ENCODE peak calls at places on chromosomes 13 and 19, in seven cellular contexts. D, J, S, U, R, Q and L are unnamed samples.

GRCh38 chr13:48849515-48849914 is 126.2 kb upstream of the FNDC3A start:
- DNase-seq in D (no peak), J (no peak), S (no peak), U (no peak), R (no peak), Q (no peak), L (no peak)

GRCh38 chr13:52851153-52851962 is 2.9 kb upstream of the PCDH8 start:
- DNase-seq in D (peak), J (no peak), S (no peak), U (no peak), R (peak), Q (peak), L (no peak)

GRCh38 chr13:95256086-95256485 is 45.2 kb downstream of the ABCC4 start:
- DNase-seq in D (no peak), J (peak), S (no peak), U (no peak), R (no peak), Q (no peak), L (peak)

GRCh38 chr19:39397360-39398296 is 6.5 kb downstream of the MED29 start:
- DNase-seq in D (peak), J (peak), S (peak), U (peak), R (peak), Q (peak), L (peak)

GRCh38 chr13:74056829-74057564 is 77.2 kb downstream of the KLF12 start:
- DNase-seq in D (peak), J (no peak), S (no peak), U (no peak), R (no peak), Q (no peak), L (no peak)

GRCh38 chr13:110314516-110315245 is 7.6 kb downstream of the COL4A2 start:
- DNase-seq in D (peak), J (no peak), S (no peak), U (no peak), R (no peak), Q (no peak), L (no peak)

GRCh38 chr19:18293642-18294466 is 12.4 kb upstream of the JUND start:
- DNase-seq in D (no peak), J (no peak), S (no peak), U (peak), R (no peak), Q (no peak), L (no peak)

GRCh38 chr13:80529734-80530133 is 188.8 kb upstream of the SPRY2 start:
- DNase-seq in D (no peak), J (no peak), S (no peak), U (no peak), R (no peak), Q (no peak), L (no peak)

GRCh38 chr19:42282036-42282762 is 13.1 kb downstream of the CIC start:
- DNase-seq in D (no peak), J (peak), S (no peak), U (no peak), R (peak), Q (peak), L (no peak)

GRCh38 chr19:45716314-45717130 is 14.2 kb downstream of the FBXO46 start:
- DNase-seq in D (no peak), J (no peak), S (peak), U (peak), R (peak), Q (peak), L (no peak)

GRCh38 chr19:45717983-45718650 is 12.6 kb downstream of the FBXO46 start:
- DNase-seq in D (no peak), J (no peak), S (no peak), U (no peak), R (no peak), Q (peak), L (no peak)

GRCh38 chr19:45715139-45715538 is 15.6 kb downstream of the FBXO46 start:
- DNase-seq in D (no peak), J (no peak), S (no peak), U (no peak), R (no peak), Q (no peak), L (no peak)

GRCh38 chr19:45713141-45713540 is 17.6 kb downstream of the FBXO46 start:
- DNase-seq in D (no peak), J (no peak), S (no peak), U (no peak), R (no peak), Q (no peak), L (no peak)

GRCh38 chr19:45717131-45717982 is 13.3 kb downstream of the FBXO46 start:
- DNase-seq in D (peak), J (peak), S (peak), U (peak), R (peak), Q (peak), L (peak)
- TF ChIP-seq POLR2A in D (no peak), J (peak), S (peak), U (peak), R (peak), Q (peak), L (peak)

GRCh38 chr19:33047422-33047821 is 17.3 kb downstream of the RHPN2 start:
- DNase-seq in D (no peak), J (no peak), S (no peak), U (peak), R (no peak), Q (peak), L (no peak)
- TF ChIP-seq POLR2A in D (no peak), J (no peak), S (no peak), U (no peak), R (no peak), Q (peak), L (no peak)

GRCh38 chr13:33285420-33286124 is at the start of gene STARD13:
- DNase-seq in D (peak), J (peak), S (peak), U (peak), R (peak), Q (peak), L (peak)
- TF ChIP-seq POLR2A in D (no peak), J (peak), S (peak), U (no peak), R (peak), Q (peak), L (peak)

GRCh38 chr19:16100524-16100923 is 11.2 kb upstream of the RAB8A start:
- DNase-seq in D (no peak), J (no peak), S (no peak), U (no peak), R (no peak), Q (no peak), L (no peak)
- TF ChIP-seq POLR2A in D (no peak), J (peak), S (no peak), U (no peak), R (no peak), Q (no peak), L (no peak)

GRCh38 chr19:2054763-2055162 is 3.7 kb upstream of the MKNK2 start:
- DNase-seq in D (no peak), J (no peak), S (no peak), U (no peak), R (no peak), Q (peak), L (no peak)

GRCh38 chr19:2057484-2058469 is 6.7 kb upstream of the MKNK2 start:
- DNase-seq in D (no peak), J (no peak), S (no peak), U (no peak), R (no peak), Q (peak), L (no peak)

GRCh38 chr19:2056810-2057192 is 5.8 kb upstream of the MKNK2 start:
- DNase-seq in D (no peak), J (no peak), S (peak), U (no peak), R (no peak), Q (peak), L (no peak)

GRCh38 chr19:2053601-2054389 is 2.8 kb upstream of the MKNK2 start:
- DNase-seq in D (peak), J (peak), S (peak), U (no peak), R (no peak), Q (peak), L (no peak)

GRCh38 chr19:2055871-2056809 is 5.1 kb upstream of the MKNK2 start:
- DNase-seq in D (peak), J (peak), S (peak), U (no peak), R (peak), Q (peak), L (no peak)
- TF ChIP-seq POLR2A in D (no peak), J (no peak), S (peak), U (peak), R (peak), Q (peak), L (peak)

DNA sequence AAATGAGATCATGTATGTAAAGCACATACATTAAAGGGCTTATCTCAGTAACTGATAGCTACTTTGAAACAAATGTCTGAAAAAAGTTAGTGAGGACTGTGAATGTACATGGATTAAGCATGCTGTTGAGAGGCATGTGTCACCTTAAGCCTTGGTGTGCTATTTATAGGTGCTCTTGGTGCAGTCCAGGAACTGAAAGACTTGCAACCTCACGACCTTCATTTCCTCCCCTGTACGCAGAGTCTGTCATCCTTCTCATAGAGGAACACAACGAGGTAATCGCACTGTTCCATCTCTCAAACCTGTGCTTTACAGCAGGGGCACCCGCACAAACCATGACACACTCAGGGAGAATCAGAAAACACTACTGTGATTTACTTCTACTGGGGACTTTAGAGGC is 65.6 kb downstream of the UFM1 start:
- DNase-seq in D (peak), J (no peak), S (no peak), U (no peak), R (no peak), Q (no peak), L (no peak)
- TF ChIP-seq POLR2A in D (no peak), J (no peak), S (no peak), U (no peak), R (no peak), Q (no peak), L (no peak)

DNA sequence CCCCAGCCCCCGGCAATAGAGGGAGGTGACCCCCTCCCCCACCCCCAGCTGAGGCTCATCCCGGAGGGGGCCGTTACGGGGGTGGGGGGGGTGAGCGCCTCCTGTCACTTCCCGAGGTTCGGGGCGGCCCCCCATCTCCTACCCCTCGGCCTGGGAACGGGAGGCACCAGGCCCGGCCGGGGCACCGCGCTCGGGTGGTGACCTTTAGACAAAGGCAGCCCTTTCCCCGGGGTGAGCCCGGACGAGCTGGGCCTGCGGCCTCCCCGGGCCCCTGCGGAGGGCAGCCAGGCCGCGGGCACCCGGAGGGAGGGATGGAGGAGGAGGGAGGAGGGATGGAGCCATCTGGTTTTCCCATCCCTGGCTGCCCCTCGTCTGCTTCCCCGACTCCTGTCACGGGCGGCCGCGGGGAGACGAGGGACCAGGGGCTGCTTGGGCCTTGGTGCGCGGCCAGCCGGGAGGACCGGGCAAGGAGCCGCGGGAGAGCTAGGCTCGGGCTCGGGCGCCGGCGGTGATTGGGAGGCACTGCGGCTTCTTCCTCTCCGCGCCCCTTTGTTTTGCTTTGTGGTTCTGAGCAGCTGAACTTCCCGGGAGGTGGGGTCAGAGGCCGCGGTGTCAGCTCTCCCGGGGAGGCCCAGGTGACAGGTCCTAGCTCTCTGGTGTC is 1.1 kb downstream of the BICRA start:
- DNase-seq in D (peak), J (peak), S (peak), U (peak), R (no peak), Q (peak), L (peak)
- TF ChIP-seq POLR2A in D (no peak), J (no peak), S (no peak), U (no peak), R (no peak), Q (peak), L (no peak)